ENCODE peak calls at places on chromosomes 2 and 18, in six cellular contexts. Z is K562, M is HepG2, T is HCT116, Q is WTC11, G is GM12878. N is an unnamed sample.

GRCh38 chr2:151782378-151783132 is 45.7 kb downstream of the ARL5A start:
- DNase-seq in T (no peak), G (no peak), M (no peak), Z (peak), Q (no peak), N (no peak)

GRCh38 chr18:58761241-58761969 is 90.1 kb downstream of the MALT1 start:
- DNase-seq in G (peak), M (no peak), T (no peak), Z (no peak), Q (no peak), N (no peak)

GRCh38 chr18:49524349-49524748 is 37.3 kb upstream of the C18orf32 start:
- DNase-seq in Z (peak), Q (no peak), T (no peak), G (no peak), M (no peak), N (no peak)

GRCh38 chr2:168392031-168392430 is 64.0 kb upstream of the CERS6 start:
- DNase-seq in T (no peak), Q (no peak), M (no peak), Z (no peak), G (no peak), N (no peak)

GRCh38 chr18:41955688-41956087 is 654 bp downstream of the PIK3C3 start:
- DNase-seq in Q (no peak), T (no peak), M (no peak), Z (peak), G (no peak), N (no peak)

GRCh38 chr18:58309610-58310239 is 265.7 kb downstream of the NEDD4L start:
- DNase-seq in Z (no peak), M (no peak), G (no peak), T (no peak), Q (no peak), N (no peak)

GRCh38 chr2:206282746-206283145 is 8.3 kb downstream of the ZDBF2 start:
- DNase-seq in M (no peak), G (no peak), Q (no peak), T (no peak), Z (no peak), N (no peak)

GRCh38 chr2:76197842-76198448 is 487.2 kb upstream of the GCFC2 start:
- DNase-seq in G (peak), M (peak), Q (peak), Z (peak), T (peak), N (peak)

GRCh38 chr2:108363048-108363899 is 14.5 kb upstream of the SULT1C4 start:
- DNase-seq in T (no peak), Q (no peak), Z (no peak), M (no peak), G (no peak), N (no peak)

GRCh38 chr2:94979406-94980375 is 45.8 kb upstream of the MAL start:
- DNase-seq in Q (no peak), T (no peak), Z (no peak), M (no peak), G (no peak), N (no peak)

GRCh38 chr2:99710720-99711612 is 221.1 kb upstream of the REV1 start:
- DNase-seq in G (no peak), Q (no peak), T (no peak), Z (no peak), M (no peak), N (no peak)

GRCh38 chr2:62333961-62334360 is 138.0 kb downstream of the B3GNT2 start:
- DNase-seq in T (no peak), M (no peak), Q (no peak), G (no peak), Z (no peak), N (no peak)

GRCh38 chr2:57962861-57963260 is 83.7 kb upstream of the VRK2 start:
- DNase-seq in M (no peak), G (no peak), Z (no peak), Q (no peak), T (no peak), N (no peak)

GRCh38 chr2:180905002-180905401 is 75.4 kb upstream of the UBE2E3 start:
- DNase-seq in M (no peak), Q (no peak), Z (no peak), T (no peak), G (no peak), N (no peak)

GRCh38 chr2:182650704-182651103 is 65.4 kb upstream of the DNAJC10 start:
- DNase-seq in M (peak), Z (no peak), Q (no peak), G (no peak), T (peak), N (no peak)

GRCh38 chr2:159051656-159052055 is 83.2 kb downstream of the TANC1 start:
- DNase-seq in M (no peak), Z (no peak), Q (no peak), G (no peak), T (no peak), N (no peak)

GRCh38 chr2:213086050-213086449 is 65.4 kb downstream of the IKZF2 start:
- DNase-seq in Z (no peak), Q (no peak), M (no peak), G (no peak), T (no peak), N (no peak)

GRCh38 chr2:201579536-201579935 is 63.8 kb downstream of the TMEM237 start:
- DNase-seq in T (no peak), G (no peak), Z (no peak), Q (no peak), M (no peak), N (no peak)

GRCh38 chr18:28905509-28905908 is 728.6 kb upstream of the CDH2 start:
- DNase-seq in M (no peak), T (no peak), G (no peak), Z (no peak), Q (no peak), N (no peak)

GRCh38 chr18:79484661-79485621 is 89.2 kb downstream of the NFATC1 start:
- DNase-seq in T (no peak), M (peak), Q (no peak), G (no peak), Z (no peak), N (no peak)

GRCh38 chr2:164808776-164809175 is 32.8 kb downstream of the COBLL1 start:
- DNase-seq in G (no peak), T (no peak), Q (no peak), Z (no peak), M (peak), N (no peak)

GRCh38 chr2:46298522-46299351 is 1.5 kb downstream of the EPAS1 start:
- DNase-seq in G (no peak), M (no peak), Q (peak), T (no peak), Z (peak), N (no peak)

GRCh38 chr2:145909781-145910180 is 1389.9 kb upstream of the ZEB2 start:
- DNase-seq in Z (no peak), T (no peak), G (no peak), Q (no peak), M (peak), N (no peak)

GRCh38 chr2:157875720-157876065 is 437 bp downstream of the ACVR1 start:
- DNase-seq in Q (peak), G (no peak), M (peak), T (no peak), Z (peak), N (no peak)

GRCh38 chr2:216618785-216619184 is 14.4 kb upstream of the IGFBP2 start:
- DNase-seq in G (no peak), Q (no peak), T (no peak), Z (no peak), M (no peak), N (no peak)

GRCh38 chr2:161994766-161995165 is 79.2 kb downstream of the DPP4 start:
- DNase-seq in T (no peak), Q (no peak), Z (no peak), M (no peak), G (no peak), N (no peak)

GRCh38 chr18:12377556-12378553 is 828 bp upstream of the AFG3L2 start:
- DNase-seq in T (no peak), G (no peak), Z (no peak), Q (no peak), M (no peak), N (no peak)

GRCh38 chr18:76643996-76644395 is 149.0 kb upstream of the ZNF516 start:
- DNase-seq in Z (no peak), M (no peak), G (no peak), T (no peak), Q (no peak), N (no peak)

GRCh38 chr2:217513256-217513655 is 489.5 kb downstream of the TNS1 start:
- DNase-seq in Q (no peak), T (no peak), G (no peak), Z (no peak), M (no peak), N (no peak)

GRCh38 chr2:10773841-10774341 is 38.7 kb downstream of the PDIA6 start:
- DNase-seq in G (no peak), T (no peak), M (no peak), Z (no peak), Q (no peak), N (no peak)

GRCh38 chr2:152307863-152308262 is 27.1 kb upstream of the FMNL2 start:
- DNase-seq in T (no peak), G (no peak), Z (no peak), Q (no peak), M (no peak), N (no peak)

GRCh38 chr2:165874445-165875039 is 79.0 kb downstream of the TTC21B start:
- DNase-seq in Z (peak), M (peak), G (peak), T (peak), Q (no peak), N (no peak)

GRCh38 chr2:112092286-112093041 is 37.4 kb downstream of the TMEM87B start:
- DNase-seq in G (no peak), Q (no peak), Z (no peak), M (no peak), T (no peak), N (no peak)

GRCh38 chr2:225165052-225165451 is 122.8 kb upstream of the DOCK10 start:
- DNase-seq in Q (no peak), G (no peak), Z (no peak), T (no peak), M (no peak), N (no peak)

GRCh38 chr2:70627499-70627898 is 73.9 kb upstream of the TGFA start:
- DNase-seq in T (no peak), Z (peak), G (no peak), Q (no peak), M (peak), N (no peak)

GRCh38 chr18:22983175-22983574 is 50.0 kb downstream of the RBBP8 start:
- DNase-seq in M (peak), Q (no peak), G (no peak), T (peak), Z (no peak), N (no peak)

GRCh38 chr2:238713234-238713832 is 134.6 kb upstream of the TWIST2 start:
- DNase-seq in M (no peak), Q (no peak), G (no peak), T (no peak), Z (no peak), N (no peak)

GRCh38 chr2:242034996-242035814 is 165.7 kb downstream of the RTP5 start:
- DNase-seq in Q (no peak), G (no peak), M (no peak), Z (no peak), T (no peak), N (no peak)

GRCh38 chr2:242038166-242038927 is 168.8 kb downstream of the RTP5 start:
- DNase-seq in Z (no peak), M (peak), T (no peak), G (no peak), Q (no peak), N (no peak)

GRCh38 chr2:242035858-242036652 is 166.5 kb downstream of the RTP5 start:
- DNase-seq in T (no peak), M (no peak), G (no peak), Q (no peak), Z (no peak), N (no peak)

GRCh38 chr2:242038928-242039341 is 169.4 kb downstream of the RTP5 start:
- DNase-seq in G (no peak), Q (no peak), T (no peak), M (no peak), Z (no peak), N (no peak)

DNA sequence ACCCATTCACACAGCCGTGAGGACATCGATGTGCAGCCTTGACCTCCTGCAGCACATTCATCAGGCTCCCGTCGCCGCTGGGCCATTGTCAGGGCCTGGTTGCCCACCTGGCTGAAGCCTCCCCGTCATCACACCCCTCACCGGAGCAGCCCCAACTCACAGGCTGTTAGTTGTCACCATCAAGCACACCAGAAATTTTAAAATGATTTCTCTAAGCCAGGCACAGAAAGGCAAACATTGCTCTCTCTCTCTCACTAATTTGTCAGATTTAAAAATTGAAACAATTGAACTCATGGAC is 167.1 kb downstream of the RTP5 start:
- DNase-seq in M (no peak), Q (no peak), T (no peak), G (no peak), Z (no peak), N (no peak)
- TF ChIP-seq ATF3 in M (no peak), Q (no peak), T (no peak), G (no peak), Z (no peak), N (no peak)

DNA sequence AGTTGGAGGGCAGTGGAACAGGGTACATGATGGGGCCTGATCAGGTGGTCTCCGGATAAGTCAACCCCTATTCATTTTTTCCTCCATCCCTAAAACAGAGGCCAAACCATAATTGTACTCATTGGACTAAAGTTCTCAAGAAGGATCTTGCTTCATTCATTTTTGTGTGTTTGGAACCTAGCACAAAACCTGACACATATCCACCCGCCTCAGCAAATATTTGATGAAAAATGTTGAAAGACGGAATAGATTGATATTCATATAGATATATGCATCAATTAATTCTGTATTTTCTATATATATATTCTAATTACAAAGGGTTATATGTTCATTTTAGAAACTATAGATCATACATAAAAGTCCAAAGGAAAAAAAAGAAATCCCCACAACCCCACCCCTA is 21.9 kb downstream of the SLC4A1AP start:
- DNase-seq in M (no peak), Q (no peak), Z (no peak), T (no peak), G (no peak), N (no peak)
- TF ChIP-seq ATF3 in M (no peak), Q (no peak), Z (no peak), T (no peak), G (no peak), N (no peak)

DNA sequence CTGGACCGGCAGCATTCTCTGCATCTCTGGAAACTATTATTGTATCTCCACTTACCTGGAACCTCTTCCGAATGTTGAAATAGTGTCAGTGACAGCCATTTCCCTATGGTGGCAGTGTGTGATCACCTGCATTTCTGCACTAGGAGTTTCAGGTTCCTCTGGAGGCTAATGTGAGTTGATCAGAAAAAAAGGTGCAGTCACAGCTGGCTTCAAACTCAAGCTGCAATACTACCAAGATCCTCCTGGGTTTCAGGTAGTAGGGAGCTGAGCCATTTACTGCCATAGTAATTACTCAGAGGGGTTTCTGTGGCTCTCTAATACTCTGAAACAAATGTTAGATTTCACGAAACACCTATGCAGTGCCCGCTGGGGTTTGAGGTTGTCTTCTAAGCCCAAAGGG is 183.5 kb upstream of the OSR1 start:
- DNase-seq in G (no peak), Z (no peak), T (no peak), Q (no peak), M (no peak), N (no peak)
- TF ChIP-seq ATF3 in G (no peak), Z (no peak), T (no peak), Q (no peak), M (no peak), N (no peak)

GRCh38 chr2:233816334-233816733 is 38.0 kb downstream of the HJURP start:
- DNase-seq in M (no peak), G (no peak), Z (no peak), Q (no peak), T (no peak), N (no peak)

GRCh38 chr2:233818639-233819621 is 35.4 kb downstream of the HJURP start:
- DNase-seq in Q (no peak), T (no peak), Z (no peak), M (no peak), G (no peak), N (no peak)

GRCh38 chr2:233817305-233817980 is 36.9 kb downstream of the HJURP start:
- DNase-seq in G (no peak), Z (no peak), T (no peak), M (no peak), Q (no peak), N (no peak)

GRCh38 chr2:233816771-233817170 is 37.6 kb downstream of the HJURP start:
- DNase-seq in M (no peak), T (no peak), Q (no peak), Z (no peak), G (no peak), N (no peak)

GRCh38 chr2:233817995-233818638 is 36.2 kb downstream of the HJURP start:
- DNase-seq in Q (no peak), Z (no peak), G (no peak), M (peak), T (no peak), N (no peak)
- TF ChIP-seq ATF3 in Q (no peak), Z (no peak), G (no peak), M (no peak), T (no peak), N (no peak)

DNA sequence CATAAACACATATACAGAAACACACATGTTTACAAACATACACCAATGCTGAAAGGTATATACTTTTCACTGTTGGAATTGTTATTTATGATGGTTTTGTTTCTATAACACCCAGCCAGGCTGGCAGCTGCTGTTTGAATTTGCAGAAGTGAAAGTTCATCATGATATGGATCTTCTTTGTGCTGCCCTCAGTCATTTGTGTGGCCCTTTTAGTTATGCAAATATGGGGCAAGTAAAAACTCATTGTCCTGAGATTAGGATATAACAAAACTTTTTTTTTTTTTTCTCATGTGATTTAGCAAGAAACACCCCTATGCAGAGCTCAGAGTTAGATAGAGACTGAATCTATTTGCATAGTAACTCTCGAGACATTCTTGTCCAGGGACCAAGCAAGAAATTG is 714.1 kb downstream of the KCNJ3 start:
- DNase-seq in Z (no peak), Q (no peak), T (no peak), G (peak), M (no peak), N (no peak)
- TF ChIP-seq ATF3 in Z (no peak), Q (no peak), T (no peak), G (no peak), M (no peak), N (no peak)

GRCh38 chr2:28716265-28716865 is 35.3 kb upstream of the PPP1CB start:
- DNase-seq in Z (no peak), G (peak), M (peak), Q (no peak), T (peak), N (no peak)
- TF ChIP-seq ATF3 in Z (no peak), G (peak), M (no peak), Q (no peak), T (peak), N (no peak)

GRCh38 chr2:72788756-72789155 is 37.1 kb downstream of the EXOC6B start:
- DNase-seq in G (no peak), Q (no peak), T (no peak), M (no peak), Z (no peak), N (no peak)
- TF ChIP-seq ATF3 in G (no peak), Q (no peak), T (no peak), M (no peak), Z (no peak), N (no peak)

GRCh38 chr2:236176951-236177350 is 8.8 kb upstream of the GBX2 start:
- DNase-seq in Z (no peak), Q (no peak), M (no peak), T (no peak), G (no peak), N (no peak)

GRCh38 chr2:236177604-236177966 is 9.4 kb upstream of the GBX2 start:
- DNase-seq in Q (peak), T (peak), M (peak), G (no peak), Z (peak), N (no peak)

GRCh38 chr2:236177967-236178909 is 10.1 kb upstream of the GBX2 start:
- DNase-seq in T (peak), M (peak), Z (peak), G (no peak), Q (peak), N (peak)

GRCh38 chr2:236174608-236175001 is 6.4 kb upstream of the GBX2 start:
- DNase-seq in Q (peak), T (no peak), G (no peak), Z (no peak), M (no peak), N (no peak)

DNA sequence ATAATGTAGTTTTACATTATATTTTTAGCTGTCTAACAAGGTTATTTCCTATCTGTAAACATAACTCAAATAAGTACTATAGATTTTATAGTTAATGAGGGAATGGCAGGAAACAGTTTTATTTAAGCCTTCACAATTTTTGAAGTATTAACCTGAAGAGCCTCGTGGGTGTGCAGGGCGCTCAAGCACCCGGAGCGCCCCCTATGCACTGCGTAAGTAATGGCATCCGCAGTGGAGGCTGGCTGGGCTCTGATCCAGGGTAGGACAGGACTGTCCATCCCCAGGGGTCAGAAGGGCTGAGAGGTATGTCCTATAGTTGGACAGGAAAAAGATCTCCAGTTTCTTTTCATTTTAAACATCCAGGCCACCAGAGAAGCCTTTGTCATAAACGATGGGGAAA is 8.2 kb upstream of the GBX2 start:
- DNase-seq in T (no peak), Z (peak), M (peak), Q (peak), G (no peak), N (peak)
- TF ChIP-seq ATF3 in T (no peak), Z (no peak), M (no peak), Q (no peak), G (no peak), N (no peak)

DNA sequence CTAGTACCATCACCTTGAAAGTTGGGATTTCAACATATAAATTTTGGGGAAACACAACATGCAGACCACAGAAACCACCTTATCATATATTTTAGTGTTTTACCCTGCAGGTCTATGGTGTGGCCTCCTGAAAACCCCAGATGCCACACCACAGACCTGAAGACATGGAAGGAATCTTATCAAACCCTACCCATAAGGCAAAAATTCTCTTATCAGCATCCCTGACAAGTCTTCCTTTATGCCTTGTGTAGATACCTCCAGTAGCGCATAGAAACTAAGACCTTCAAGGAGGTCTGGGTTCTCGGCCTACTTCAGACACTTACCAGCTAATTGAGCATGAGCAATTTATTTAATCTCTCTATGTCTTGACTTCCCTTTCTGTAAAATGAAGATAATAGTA is 59.1 kb upstream of the SLC14A2 start:
- DNase-seq in T (no peak), Z (peak), M (no peak), Q (no peak), G (no peak), N (no peak)
- TF ChIP-seq ATF3 in T (no peak), Z (no peak), M (no peak), Q (no peak), G (no peak), N (no peak)

N was measured in H1.